ENCODE peak calls at places on chromosome 1, in five cellular contexts. E, W, P, S and B are unnamed samples.

GRCh38 chr1:63108226-63108625 is 214.1 kb upstream of the FOXD3 start:
- DNase-seq in S (no peak), E (no peak), P (peak), W (no peak), B (no peak)

GRCh38 chr1:29516063-29516820 is 279.9 kb downstream of the PTPRU start:
- DNase-seq in S (no peak), W (no peak), E (no peak), P (no peak), B (no peak)

GRCh38 chr1:241603626-241604337 is 36.4 kb downstream of the CHML start:
- DNase-seq in W (no peak), S (no peak), P (peak), E (no peak), B (no peak)

GRCh38 chr1:228430243-228430642 is 13.6 kb upstream of the TRIM17 start:
- DNase-seq in W (no peak), S (no peak), P (no peak), E (no peak), B (no peak)

GRCh38 chr1:234734864-234735263 is 124.9 kb upstream of the IRF2BP2 start:
- DNase-seq in S (no peak), P (no peak), W (no peak), E (no peak), B (peak)

GRCh38 chr1:154608522-154609294 is 722 bp upstream of the ADAR start:
- DNase-seq in E (peak), S (peak), P (peak), W (peak), B (peak)

GRCh38 chr1:186735463-186735862 is 55.2 kb upstream of the PTGS2 start:
- DNase-seq in E (no peak), W (no peak), P (no peak), S (no peak), B (no peak)

GRCh38 chr1:213443415-213443814 is 392.4 kb downstream of the RPS6KC1 start:
- DNase-seq in E (no peak), S (no peak), W (no peak), P (no peak), B (peak)

GRCh38 chr1:244211559-244211944 is 160.5 kb downstream of the ZBTB18 start:
- DNase-seq in P (peak), S (no peak), E (no peak), W (no peak), B (no peak)

GRCh38 chr1:7375781-7376660 is 395.1 kb upstream of the VAMP3 start:
- DNase-seq in W (no peak), E (no peak), S (no peak), P (no peak), B (no peak)

GRCh38 chr1:20495661-20496060 is 9.7 kb upstream of the CAMK2N1 start:
- DNase-seq in W (no peak), P (no peak), S (no peak), E (no peak), B (no peak)

GRCh38 chr1:89519779-89520358 is 4.8 kb upstream of the LRRC8B start:
- DNase-seq in E (peak), S (peak), W (peak), P (no peak), B (peak)

GRCh38 chr1:15919316-15919715 is 56.6 kb downstream of the ZBTB17 start:
- DNase-seq in E (no peak), W (no peak), S (peak), P (peak), B (no peak)

GRCh38 chr1:97384294-97384952 is 536.4 kb downstream of the DPYD start:
- DNase-seq in S (no peak), W (no peak), P (peak), E (no peak), B (no peak)

GRCh38 chr1:198669023-198669698 is 30.3 kb downstream of the PTPRC start:
- DNase-seq in S (no peak), P (peak), W (no peak), E (no peak), B (no peak)